ENCODE peak calls at places on chromosome 12, in eight cellular contexts. X is neural progenitor cell, Q is HCT116, U is SK-N-SH, L is GM23338, B is PC-3, I is MM.1S, N is hepatocyte. Y is an unnamed sample.

GRCh38 chr12:54716284-54716683 is 68.1 kb upstream of the DCD start:
- DNase-seq in Q (no peak), I (no peak), L (no peak), B (no peak), X (no peak), N (peak), U (no peak), Y (no peak)

GRCh38 chr12:103547929-103548328 is 39.1 kb upstream of the STAB2 start:
- DNase-seq in I (no peak), X (peak), L (peak), N (no peak), U (no peak), B (no peak), Q (no peak), Y (no peak)

GRCh38 chr12:98644712-98645571 is at the start of the genes APAF1 and IKBIP:
- DNase-seq in B (peak), N (peak), I (peak), Q (peak), L (peak), U (peak), X (peak), Y (peak)

GRCh38 chr12:74889563-74890236 is 319.9 kb downstream of the KCNC2 start:
- DNase-seq in U (no peak), B (peak), N (peak), Q (peak), L (no peak), X (no peak), I (no peak), Y (no peak)

GRCh38 chr12:7113389-7113871 is 4.4 kb upstream of the C1RL start:
- DNase-seq in I (peak), X (peak), B (peak), Q (no peak), N (peak), L (peak), U (peak), Y (peak)

GRCh38 chr12:132329036-132329738 is at the start of gene GALNT9:
- DNase-seq in U (no peak), I (no peak), X (peak), L (peak), Q (no peak), B (no peak), N (peak), Y (no peak)

GRCh38 chr12:50933459-50934124 is 18.8 kb upstream of the HIGD1C start:
- DNase-seq in N (peak), B (no peak), Q (no peak), I (no peak), U (no peak), L (no peak), X (no peak), Y (no peak)

GRCh38 chr12:50732591-50732990 is 31.3 kb upstream of the ATF1 start:
- DNase-seq in L (no peak), I (no peak), X (no peak), N (no peak), U (no peak), Q (peak), B (peak), Y (no peak)

GRCh38 chr12:52892974-52893373 is 11.9 kb downstream of the KRT8 start:
- DNase-seq in L (no peak), X (no peak), Q (no peak), U (no peak), N (peak), B (no peak), I (no peak), Y (no peak)

GRCh38 chr12:68867606-68868005 is 59.6 kb downstream of the MDM2 start:
- DNase-seq in B (no peak), U (no peak), X (peak), Q (no peak), I (peak), L (peak), N (no peak), Y (no peak)

GRCh38 chr12:94193623-94194022 is 45.2 kb downstream of the PLXNC1 start:
- DNase-seq in N (no peak), X (no peak), Q (no peak), U (no peak), B (no peak), L (no peak), I (no peak), Y (no peak)

GRCh38 chr12:118188690-118189371 is 52.9 kb downstream of the PEBP1 start:
- DNase-seq in Q (no peak), I (no peak), L (peak), X (no peak), U (peak), N (no peak), B (no peak), Y (no peak)

GRCh38 chr12:116837082-116837481 is 44.2 kb downstream of the HRK start:
- DNase-seq in U (no peak), Q (no peak), B (no peak), L (no peak), X (no peak), I (no peak), N (no peak), Y (no peak)

GRCh38 chr12:77754086-77754485 is 76.6 kb upstream of the NAV3 start:
- DNase-seq in L (no peak), B (no peak), Q (no peak), N (no peak), I (no peak), X (peak), U (no peak), Y (no peak)

GRCh38 chr12:26274441-26275312 is 79.3 kb downstream of the SSPN start:
- DNase-seq in I (peak), N (peak), B (peak), L (peak), X (peak), U (peak), Q (peak), Y (no peak)

GRCh38 chr12:54173066-54173726 is 15.6 kb downstream of the SMUG1 start:
- DNase-seq in X (peak), B (peak), I (peak), Q (no peak), L (peak), U (peak), N (peak), Y (no peak)

GRCh38 chr12:95674631-95675030 is 115.9 kb downstream of the NTN4 start:
- DNase-seq in Q (no peak), L (no peak), B (no peak), X (no peak), N (peak), U (peak), I (no peak), Y (no peak)

GRCh38 chr12:75805905-75806304 is 225.7 kb downstream of the PHLDA1 start:
- DNase-seq in N (no peak), X (no peak), U (no peak), Q (no peak), B (no peak), I (no peak), L (no peak), Y (no peak)

GRCh38 chr12:111687255-111687654 is 1.4 kb downstream of the ACAD10 start:
- DNase-seq in U (peak), L (peak), I (peak), B (peak), Q (no peak), N (peak), X (no peak), Y (peak)

GRCh38 chr12:4286771-4287317 is 13.3 kb downstream of the CCND2 start:
- DNase-seq in Q (no peak), I (no peak), X (no peak), U (no peak), N (no peak), B (no peak), L (no peak), Y (no peak)

GRCh38 chr12:119512772-119513497 is 80.6 kb upstream of the TMEM233 start:
- DNase-seq in Q (no peak), B (peak), I (no peak), L (peak), U (no peak), X (peak), N (peak), Y (peak)

GRCh38 chr12:8554451-8555195 is 13.9 kb upstream of the CLEC4E start:
- DNase-seq in I (no peak), L (peak), N (peak), X (no peak), Q (no peak), U (no peak), B (peak), Y (no peak)

GRCh38 chr12:40226652-40227051 is 1.9 kb downstream of the LRRK2 start:
- DNase-seq in U (no peak), Q (no peak), I (no peak), L (no peak), B (peak), N (no peak), X (no peak), Y (peak)

GRCh38 chr12:52203126-52203921 is 11.5 kb upstream of the KRT80 start:
- DNase-seq in X (peak), U (peak), Q (peak), I (no peak), N (peak), B (peak), L (no peak), Y (peak)

GRCh38 chr12:20011200-20011599 is 357.1 kb upstream of the PDE3A start:
- DNase-seq in I (no peak), X (no peak), N (no peak), L (no peak), U (no peak), B (no peak), Q (no peak), Y (no peak)

GRCh38 chr12:92446082-92446460 is 256.7 kb upstream of the PLEKHG7 start:
- DNase-seq in X (no peak), I (no peak), B (peak), L (no peak), U (no peak), N (no peak), Q (no peak), Y (no peak)

GRCh38 chr12:108214486-108214885 is 85.4 kb downstream of the WSCD2 start:
- DNase-seq in X (peak), B (peak), Q (no peak), N (peak), I (peak), U (no peak), L (peak), Y (peak)

GRCh38 chr12:76345569-76345968 is 2.6 kb downstream of the BBS10 start:
- DNase-seq in X (no peak), Q (no peak), U (no peak), I (no peak), B (peak), L (no peak), N (no peak), Y (no peak)

GRCh38 chr12:84912191-84913142 is at the start of gene SLC6A15:
- DNase-seq in N (peak), L (peak), X (peak), I (peak), B (no peak), U (peak), Q (no peak), Y (no peak)
- TF ChIP-seq CTCF in N (peak), L (peak), X (peak), I (peak), B (no peak), U (peak), Q (no peak), Y (no peak)

DNA sequence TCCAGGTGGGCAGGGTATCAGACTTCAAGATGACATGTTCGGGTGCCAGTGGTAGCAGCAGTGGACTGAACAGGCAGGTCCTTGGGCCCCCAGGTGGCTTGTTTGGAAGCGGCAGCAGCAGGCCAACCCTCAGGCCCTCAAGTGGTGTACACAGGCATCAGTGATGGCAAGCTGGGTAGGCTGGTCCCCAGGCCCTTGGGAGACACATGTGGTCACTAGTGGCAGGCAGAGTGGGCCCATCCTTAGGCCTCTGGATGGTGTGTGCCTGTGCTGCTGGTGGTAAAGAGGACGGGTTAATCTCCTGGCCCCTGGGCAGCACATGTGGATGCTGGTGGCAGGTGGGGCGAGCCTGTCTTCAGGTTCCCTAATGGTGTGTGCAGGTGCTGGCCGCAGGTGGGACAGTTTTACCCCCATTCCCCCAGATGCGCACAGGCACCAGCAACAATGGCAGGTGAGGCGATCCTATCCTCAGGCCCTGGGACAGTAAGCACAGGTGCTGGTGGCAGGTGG is 8.0 kb downstream of the OAS2 start:
- DNase-seq in U (no peak), N (no peak), B (no peak), X (no peak), Q (no peak), L (no peak), I (no peak), Y (no peak)
- H3K4me3 ChIP-seq in U (no peak), N (no peak), B (no peak), X (no peak), Q (no peak), L (no peak), I (no peak), Y (no peak)

DNA sequence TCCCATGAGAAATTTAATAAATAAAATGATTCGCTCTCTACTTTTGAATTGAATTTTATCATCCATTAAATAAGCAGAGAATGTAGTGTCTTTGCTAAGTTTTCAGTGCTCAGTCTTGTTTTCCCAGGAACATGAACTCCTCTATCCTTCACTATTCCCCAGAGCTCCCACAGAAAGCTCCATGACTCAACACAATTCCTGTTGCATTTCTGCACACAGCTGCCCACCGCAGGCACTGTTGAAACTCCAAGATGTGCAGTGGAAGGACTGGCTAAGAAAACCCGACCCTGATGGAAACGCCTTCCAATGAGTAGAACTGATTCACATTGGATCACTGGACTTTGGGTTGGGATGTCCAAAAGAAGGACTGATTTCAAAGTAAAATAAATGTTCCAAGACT is 202.4 kb upstream of the AMIGO2 start:
- DNase-seq in X (no peak), N (no peak), B (no peak), Q (no peak), L (no peak), I (no peak), U (no peak), Y (no peak)
- TF ChIP-seq EZH2phosphoT487 in X (no peak), N (no peak), B (no peak), Q (no peak), L (no peak), I (no peak), U (no peak), Y (no peak)

GRCh38 chr12:89959188-89959587 is 250.6 kb upstream of the ATP2B1 start:
- DNase-seq in Q (no peak), N (no peak), I (no peak), X (no peak), L (no peak), U (no peak), B (peak), Y (no peak)

GRCh38 chr12:89960607-89961394 is 252.2 kb upstream of the ATP2B1 start:
- DNase-seq in Q (no peak), U (no peak), B (peak), X (no peak), I (no peak), L (no peak), N (peak), Y (no peak)

GRCh38 chr12:89960011-89960507 is 251.4 kb upstream of the ATP2B1 start:
- DNase-seq in I (no peak), N (peak), Q (no peak), U (no peak), B (peak), L (no peak), X (no peak), Y (no peak)

GRCh38 chr12:89965993-89966392 is 257.4 kb upstream of the ATP2B1 start:
- DNase-seq in U (no peak), L (peak), Q (no peak), B (no peak), I (no peak), N (no peak), X (no peak), Y (no peak)

DNA sequence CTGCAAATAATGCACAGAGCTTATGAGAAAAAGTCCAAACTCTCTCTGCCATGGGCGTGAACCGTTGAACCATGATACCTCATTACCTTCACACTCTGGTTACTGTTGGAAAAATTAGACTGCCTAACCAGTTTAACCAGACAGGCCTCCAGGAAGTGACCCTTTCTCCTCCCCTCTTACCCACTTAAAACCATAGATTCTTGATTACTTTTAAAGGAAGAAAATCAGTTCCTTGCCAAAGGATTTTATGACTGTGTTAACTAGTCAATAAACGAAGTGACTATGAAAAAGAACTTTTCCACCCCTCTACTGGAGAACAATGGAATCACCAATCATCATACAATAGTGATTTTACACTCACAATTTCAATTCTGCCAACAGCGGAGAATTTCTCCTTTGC is 254.0 kb upstream of the ATP2B1 start:
- DNase-seq in U (no peak), I (no peak), X (no peak), B (peak), L (no peak), Q (no peak), N (no peak), Y (peak)
- TF ChIP-seq CTCF in U (peak), I (peak), X (peak), B (peak), L (no peak), Q (peak), N (peak), Y (peak)

GRCh38 chr12:2813573-2814185 is 1.2 kb downstream of the ITFG2 start:
- DNase-seq in N (peak), X (peak), I (peak), Q (peak), U (peak), L (peak), B (peak), Y (peak)
- H3K4me3 ChIP-seq in N (peak), X (peak), I (peak), Q (peak), U (peak), L (peak), B (peak), Y (peak)

Y was measured in OCI-LY7.